ENCODE peak calls at places on chromosome 5, in six cellular contexts. S is fibroblast of lung, E is mucosa of descending colon, T is HCT116, O is SK-N-SH, A is GM13977. I is an unnamed sample.

GRCh38 chr5:60649288-60649917 is 50.6 kb downstream of the DEPDC1B start:
- DNase-seq in S (peak), E (no peak), T (peak), O (peak), A (peak), I (no peak)

GRCh38 chr5:6676702-6677101 is 36.5 kb upstream of the TENT4A start:
- DNase-seq in S (peak), E (no peak), T (no peak), O (no peak), A (no peak), I (no peak)

GRCh38 chr5:84118551-84118950 is 266.1 kb downstream of the EDIL3 start:
- DNase-seq in S (no peak), E (no peak), T (no peak), O (no peak), A (no peak), I (no peak)

GRCh38 chr5:148807845-148808244 is 18.6 kb upstream of the ADRB2 start:
- DNase-seq in S (peak), E (no peak), T (no peak), O (no peak), A (no peak), I (no peak)

GRCh38 chr5:124923131-124923530 is 176.7 kb upstream of the ZNF608 start:
- DNase-seq in S (peak), E (no peak), T (no peak), O (no peak), A (no peak), I (no peak)

GRCh38 chr5:12313602-12314001 is 409.4 kb upstream of the CTNND2 start:
- DNase-seq in S (no peak), E (no peak), T (no peak), O (no peak), A (no peak), I (no peak)

GRCh38 chr5:176620333-176620981 is 9.9 kb downstream of the SNCB start:
- DNase-seq in S (no peak), E (no peak), T (no peak), O (no peak), A (no peak), I (no peak)

GRCh38 chr5:6812800-6813731 is 99.8 kb downstream of the TENT4A start:
- DNase-seq in S (peak), E (peak), T (no peak), O (no peak), A (no peak), I (no peak)

GRCh38 chr5:99072846-99073245 is 144.0 kb upstream of the CHD1 start:
- DNase-seq in S (no peak), E (no peak), T (no peak), O (no peak), A (no peak), I (no peak)

GRCh38 chr5:72325566-72326297 is 5.6 kb downstream of the PTCD2 start:
- DNase-seq in S (peak), E (no peak), T (no peak), O (no peak), A (no peak), I (no peak)

GRCh38 chr5:116476903-116477537 is 97.6 kb downstream of the SEMA6A start:
- DNase-seq in S (peak), E (no peak), T (no peak), O (no peak), A (no peak), I (no peak)

GRCh38 chr5:72096602-72097205 is 10.6 kb upstream of the MAP1B start:
- DNase-seq in S (no peak), E (no peak), T (no peak), O (no peak), A (no peak), I (no peak)

GRCh38 chr5:38113880-38114279 is 144.5 kb upstream of the EGFLAM start:
- DNase-seq in S (no peak), E (no peak), T (no peak), O (no peak), A (no peak), I (no peak)

GRCh38 chr5:169980418-169981053 is at the start of gene INSYN2B:
- DNase-seq in S (peak), E (peak), T (peak), O (peak), A (peak), I (peak)
- TF ChIP-seq CTCF in S (peak), E (no peak), T (peak), O (peak), A (peak), I (peak)

DNA sequence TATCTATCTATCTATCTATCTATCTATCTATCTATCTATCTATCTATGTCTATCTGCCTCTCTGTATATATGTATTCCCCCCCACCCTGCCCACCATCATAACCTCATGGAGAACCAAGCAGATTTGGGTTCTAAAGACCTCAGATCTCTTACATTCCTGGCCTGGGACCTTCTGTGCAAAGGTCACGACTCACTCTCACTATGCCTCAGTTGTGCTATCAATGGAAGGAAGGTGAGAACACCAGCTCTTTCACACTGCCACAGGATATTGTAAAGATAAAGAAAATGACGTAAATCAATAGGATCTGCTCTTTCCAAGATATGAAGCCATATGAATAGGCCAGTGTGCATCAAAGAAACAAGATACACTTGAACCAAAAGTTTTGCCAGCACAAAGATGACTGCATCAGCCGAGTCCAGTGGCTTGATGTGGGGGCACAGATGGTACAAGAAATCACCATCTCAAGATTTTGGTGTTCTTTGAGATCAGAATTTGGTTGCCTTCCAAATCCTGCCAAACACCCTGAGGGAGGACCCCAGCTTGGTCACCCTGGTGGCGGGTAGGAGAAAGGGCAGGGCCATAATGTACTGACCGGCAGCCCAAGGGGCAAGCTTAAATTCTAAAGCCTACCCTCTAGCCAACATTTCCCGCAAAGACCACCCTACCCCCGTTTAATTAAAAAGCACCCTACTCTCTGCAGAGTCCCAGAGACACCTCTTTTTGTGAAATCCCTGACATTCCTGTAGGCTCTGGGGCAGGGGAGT is 8.4 kb upstream of the FGF1 start:
- DNase-seq in S (no peak), E (no peak), T (no peak), O (no peak), A (no peak), I (no peak)
- TF ChIP-seq CTCF in S (no peak), E (no peak), T (no peak), O (no peak), A (no peak), I (peak)

GRCh38 chr5:132753135-132753987 is 6.1 kb downstream of the CCNI2 start:
- DNase-seq in S (no peak), E (peak), T (no peak), O (peak), A (no peak), I (peak)
- TF ChIP-seq CTCF in S (peak), E (no peak), T (peak), O (peak), A (peak), I (no peak)

GRCh38 chr5:134162592-134162991 is 14.2 kb downstream of the SKP1 start:
- DNase-seq in S (no peak), E (no peak), T (no peak), O (no peak), A (no peak), I (no peak)
- TF ChIP-seq CTCF in S (no peak), E (no peak), T (no peak), O (no peak), A (no peak), I (no peak)

GRCh38 chr5:162719720-162720119 is 652.1 kb downstream of the GABRG2 start:
- DNase-seq in S (no peak), E (no peak), T (no peak), O (no peak), A (no peak), I (no peak)
- TF ChIP-seq CTCF in S (no peak), E (no peak), T (no peak), O (no peak), A (no peak), I (no peak)

DNA sequence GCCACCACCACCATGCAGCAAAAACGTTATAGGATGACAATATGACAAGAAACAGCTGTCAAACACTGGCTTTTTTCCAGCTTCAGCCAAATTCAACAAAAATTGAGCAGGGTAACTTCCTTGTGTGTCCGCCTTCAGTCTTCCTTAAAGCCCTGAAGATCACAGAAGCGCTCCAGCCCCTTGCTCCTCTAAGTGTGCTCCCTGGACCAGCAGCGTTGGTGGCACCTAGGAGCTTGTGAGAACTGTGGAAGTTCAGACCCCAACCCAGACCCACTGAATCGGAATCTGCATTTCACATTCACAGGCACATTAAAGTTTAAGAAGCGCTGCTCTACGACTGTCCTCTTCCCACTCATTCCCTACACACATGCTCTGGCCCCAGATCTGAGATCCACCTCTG is 111.8 kb downstream of the LHFPL2 start:
- DNase-seq in S (no peak), E (no peak), T (no peak), O (no peak), A (no peak), I (no peak)
- TF ChIP-seq CTCF in S (no peak), E (no peak), T (no peak), O (no peak), A (no peak), I (no peak)

DNA sequence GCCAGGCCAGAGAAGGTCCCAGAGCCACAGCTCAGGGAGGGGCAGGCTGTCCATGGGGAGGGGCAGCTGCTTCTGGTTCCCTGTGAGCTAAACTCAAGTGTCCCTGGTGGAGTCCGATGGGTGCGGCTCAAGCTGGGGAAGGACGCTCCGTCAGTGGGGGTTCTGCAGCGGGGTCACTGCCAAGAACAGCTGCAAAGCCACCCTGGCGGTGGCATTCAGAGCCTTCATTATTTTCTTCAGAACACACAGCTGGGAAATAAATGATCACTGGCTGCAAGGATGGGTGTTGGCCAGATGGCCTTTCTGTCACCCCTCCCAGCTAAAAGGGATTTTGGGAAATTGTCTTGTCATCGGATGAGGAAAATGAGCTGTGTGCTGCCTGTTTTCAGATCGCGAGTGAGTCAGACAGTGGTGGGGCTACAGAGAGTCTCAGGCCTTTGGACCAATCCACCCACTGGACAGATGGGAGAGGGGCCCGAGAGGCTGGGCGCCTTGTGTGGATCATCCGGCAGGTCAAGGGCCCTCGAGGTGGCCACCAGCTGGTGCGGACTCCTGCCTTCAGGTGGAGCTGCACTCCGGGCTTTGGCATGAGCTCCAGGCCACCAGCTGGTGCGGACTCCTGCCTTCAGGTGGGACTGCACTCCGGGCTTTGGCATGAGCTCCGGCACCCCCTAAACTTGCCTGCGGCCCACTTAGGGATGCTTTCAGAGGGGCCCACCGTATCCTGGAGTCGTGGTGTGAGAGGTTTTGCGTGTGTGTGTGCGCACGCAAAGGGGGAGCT is 17.9 kb upstream of the GFPT2 start:
- DNase-seq in S (no peak), E (no peak), T (no peak), O (no peak), A (no peak), I (no peak)
- TF ChIP-seq CTCF in S (no peak), E (no peak), T (no peak), O (no peak), A (no peak), I (no peak)

DNA sequence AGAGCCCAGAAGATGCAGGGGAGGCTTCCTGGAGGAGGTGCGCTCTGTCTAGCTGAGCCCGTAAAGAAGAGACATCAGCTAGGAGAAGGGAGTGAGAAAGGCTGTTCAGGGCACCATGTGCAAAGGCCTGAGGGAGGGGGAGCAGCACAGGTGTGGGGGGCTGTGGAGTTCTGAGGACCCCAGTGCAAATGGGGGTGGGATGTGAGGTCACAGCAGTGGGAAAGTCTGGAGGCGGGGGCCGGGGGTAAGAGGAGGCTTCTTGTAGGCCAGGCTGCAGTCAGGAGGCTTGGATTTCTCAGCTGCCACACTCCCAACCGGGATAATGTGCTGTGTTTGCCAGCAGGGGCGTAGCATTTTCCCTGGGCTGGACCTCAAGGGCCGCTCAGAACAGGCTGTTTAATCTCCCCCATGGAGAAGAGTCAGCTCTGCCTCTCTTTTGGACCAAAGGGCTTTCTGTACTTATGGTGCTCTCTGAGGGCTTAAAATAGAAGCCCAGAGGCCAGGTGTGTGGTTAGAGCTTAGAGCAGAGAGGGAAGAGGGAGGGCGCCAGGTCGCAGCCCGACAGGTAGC is 5.7 kb downstream of the NEURL1B start:
- DNase-seq in S (no peak), E (peak), T (no peak), O (no peak), A (no peak), I (peak)
- TF ChIP-seq CTCF in S (peak), E (peak), T (no peak), O (no peak), A (no peak), I (peak)

DNA sequence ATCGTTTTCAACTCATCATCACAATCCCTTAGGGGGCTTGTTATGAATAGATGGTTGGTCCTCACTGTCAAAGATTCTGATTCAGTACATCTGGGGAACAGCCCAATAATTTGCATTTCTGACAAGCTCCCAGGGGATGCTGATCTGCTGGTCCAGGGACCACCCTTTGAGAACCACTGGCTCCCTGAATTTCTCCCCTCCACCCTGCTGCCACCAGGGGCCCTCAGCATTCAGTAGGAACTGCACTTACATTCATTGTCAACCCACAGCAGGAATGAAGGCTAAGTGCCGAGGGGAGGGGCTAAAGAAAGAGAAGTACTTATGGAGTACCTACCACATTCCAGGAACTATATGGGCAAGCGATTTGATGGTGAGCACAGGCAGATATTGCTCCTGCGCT is 85.9 kb downstream of the BOD1 start:
- DNase-seq in S (no peak), E (no peak), T (peak), O (no peak), A (no peak), I (no peak)
- TF ChIP-seq CTCF in S (no peak), E (no peak), T (peak), O (no peak), A (no peak), I (no peak)

I was measured in endothelial cell.